ENCODE peak calls at places on chromosomes 2 and 18, in five cellular contexts. R is left cardiac atrium, C is foreskin melanocyte, H is Calu3, E is NCI-H1105 treated with DMSO at 0.1 percent for 48 hours. S is an unnamed sample.

GRCh38 chr2:69830045-69830905 is 815 bp downstream of the GMCL1 start:
- DNase-seq in R (peak), C (peak), H (peak), E (peak), S (peak)

GRCh38 chr18:75154997-75155396 is 53.9 kb downstream of the PTGR3 start:
- DNase-seq in R (no peak), C (no peak), H (no peak), E (no peak), S (no peak)

GRCh38 chr2:181041661-181042060 is 61.3 kb downstream of the UBE2E3 start:
- DNase-seq in R (no peak), C (no peak), H (no peak), E (no peak), S (no peak)

GRCh38 chr2:42878581-42878980 is 86.2 kb upstream of the HAAO start:
- DNase-seq in R (no peak), C (no peak), H (no peak), E (no peak), S (no peak)

GRCh38 chr2:24597181-24597870 is 106.3 kb downstream of the NCOA1 start:
- DNase-seq in R (no peak), C (peak), H (peak), E (no peak), S (no peak)

GRCh38 chr18:27863780-27864430 is 313.0 kb downstream of the CDH2 start:
- DNase-seq in R (no peak), C (no peak), H (no peak), E (no peak), S (no peak)

GRCh38 chr2:64931536-64932326 is 57.5 kb upstream of the SLC1A4 start:
- DNase-seq in R (no peak), C (no peak), H (no peak), E (no peak), S (no peak)

GRCh38 chr18:74918276-74918675 is 290.7 kb downstream of the PTGR3 start:
- DNase-seq in R (no peak), C (no peak), H (no peak), E (no peak), S (no peak)

GRCh38 chr18:23058746-23059440 is 76.4 kb upstream of the CABLES1 start:
- DNase-seq in R (no peak), C (no peak), H (no peak), E (no peak), S (no peak)

GRCh38 chr2:201257941-201258665 is 2.2 kb upstream of the CASP8 start:
- DNase-seq in R (peak), C (peak), H (peak), E (no peak), S (peak)

GRCh38 chr2:26674002-26674751 is 18.3 kb upstream of the KCNK3 start:
- DNase-seq in R (no peak), C (no peak), H (no peak), E (no peak), S (no peak)

GRCh38 chr18:21740474-21740723 is 193 bp upstream of the MIB1 start:
- DNase-seq in R (peak), C (no peak), H (peak), E (no peak), S (peak)

GRCh38 chr2:10931710-10932255 is 20.0 kb downstream of the KCNF1 start:
- DNase-seq in R (no peak), C (no peak), H (no peak), E (no peak), S (no peak)

S was measured in Right ventricle myocardium superior.